ENCODE peak calls at places on chromosomes 2 and 18, in nine cellular contexts. D, V, C, U, L, Y, X, J and I are unnamed samples. For H3K9me3, the result is how much of the 10 kb centered on the place peaks cover.

GRCh38 chr2:13550285-13550684 is 833.5 kb downstream of the TRIB2 start:
- DNase-seq in D (no peak), V (no peak), C (peak), U (no peak), L (no peak), Y (no peak), X (no peak), J (no peak), I (no peak)

GRCh38 chr2:171149986-171150693 is 10.6 kb downstream of the TLK1 start:
- DNase-seq in D (no peak), V (no peak), C (no peak), U (no peak), L (no peak), Y (no peak), X (no peak), J (no peak), I (no peak)

GRCh38 chr2:10963155-10963554 is 51.4 kb downstream of the KCNF1 start:
- DNase-seq in D (no peak), V (no peak), C (no peak), U (no peak), L (no peak), Y (no peak), X (peak), J (peak), I (no peak)

GRCh38 chr2:7375901-7376300 is 458.7 kb downstream of the RNF144A start:
- DNase-seq in D (no peak), V (no peak), C (no peak), U (no peak), L (no peak), Y (no peak), X (no peak), J (no peak), I (no peak)

GRCh38 chr2:47767880-47768609 is 14.9 kb upstream of the MSH6 start:
- DNase-seq in D (peak), V (peak), C (peak), U (peak), L (peak), Y (peak), X (peak), J (peak), I (peak)

GRCh38 chr18:63342206-63342605 is 22.6 kb upstream of the BCL2 start:
- DNase-seq in D (no peak), V (no peak), C (no peak), U (peak), L (no peak), Y (peak), X (peak), J (peak), I (no peak)

GRCh38 chr2:211205358-211205757 is 649.0 kb downstream of the CPS1 start:
- DNase-seq in D (no peak), V (no peak), C (no peak), U (no peak), L (no peak), Y (no peak), X (no peak), J (no peak), I (no peak)

GRCh38 chr2:151306621-151307020 is 17.2 kb upstream of the NMI start:
- DNase-seq in D (no peak), V (no peak), C (no peak), U (peak), L (no peak), Y (no peak), X (peak), J (peak), I (no peak)

GRCh38 chr2:149143734-149144133 is 105.2 kb downstream of the LYPD6B start:
- DNase-seq in D (no peak), V (no peak), C (peak), U (no peak), L (no peak), Y (no peak), X (no peak), J (peak), I (no peak)

GRCh38 chr2:134982603-134983002 is 64.0 kb downstream of the CCNT2 start:
- DNase-seq in D (no peak), V (no peak), C (no peak), U (no peak), L (no peak), Y (no peak), X (no peak), J (no peak), I (no peak)

GRCh38 chr2:126902859-126903258 is 4.2 kb downstream of the TEX51 start:
- DNase-seq in D (peak), V (no peak), C (no peak), U (no peak), L (no peak), Y (no peak), X (no peak), J (no peak), I (no peak)

GRCh38 chr2:37453024-37453423 is 108.6 kb downstream of the QPCT start:
- DNase-seq in D (no peak), V (no peak), C (no peak), U (no peak), L (no peak), Y (no peak), X (no peak), J (no peak), I (no peak)

GRCh38 chr2:64861338-64862000 is 127.7 kb upstream of the SLC1A4 start:
- DNase-seq in D (no peak), V (no peak), C (no peak), U (no peak), L (no peak), Y (no peak), X (no peak), J (no peak), I (no peak)

GRCh38 chr2:102050854-102051391 is 59.2 kb downstream of the IL1R2 start:
- DNase-seq in D (peak), V (peak), C (no peak), U (no peak), L (no peak), Y (no peak), X (peak), J (peak), I (no peak)

GRCh38 chr2:113212245-113213060 is 38.7 kb downstream of the PSD4 start:
- DNase-seq in D (no peak), V (no peak), C (no peak), U (no peak), L (no peak), Y (peak), X (peak), J (no peak), I (no peak)

GRCh38 chr18:9961031-9961430 is 47.2 kb downstream of the VAPA start:
- DNase-seq in D (no peak), V (no peak), C (no peak), U (no peak), L (no peak), Y (no peak), X (peak), J (peak), I (no peak)

GRCh38 chr2:171225302-171225980 is 64.7 kb upstream of the TLK1 start:
- DNase-seq in D (no peak), V (no peak), C (no peak), U (peak), L (peak), Y (peak), X (peak), J (peak), I (no peak)

GRCh38 chr2:45469314-45470099 is 141.6 kb downstream of the SRBD1 start:
- DNase-seq in D (no peak), V (no peak), C (peak), U (peak), L (no peak), Y (peak), X (no peak), J (no peak), I (no peak)

GRCh38 chr18:64966667-64967066 is 784.1 kb upstream of the CDH7 start:
- DNase-seq in D (no peak), V (no peak), C (peak), U (peak), L (no peak), Y (no peak), X (peak), J (peak), I (no peak)

GRCh38 chr2:68806511-68807109 is 64.6 kb downstream of the BMP10 start:
- DNase-seq in D (no peak), V (no peak), C (no peak), U (peak), L (peak), Y (no peak), X (peak), J (peak), I (no peak)

GRCh38 chr18:66328280-66328947 is 275.5 kb downstream of the CDH19 start:
- DNase-seq in D (no peak), V (no peak), C (no peak), U (no peak), L (no peak), Y (no peak), X (no peak), J (no peak), I (no peak)

GRCh38 chr2:190636362-190636761 is 12.5 kb upstream of the NAB1 start:
- DNase-seq in D (no peak), V (no peak), C (no peak), U (peak), L (peak), Y (peak), X (peak), J (peak), I (no peak)

GRCh38 chr2:23591111-23591510 is 206.1 kb downstream of the KLHL29 start:
- DNase-seq in D (no peak), V (no peak), C (no peak), U (no peak), L (no peak), Y (no peak), X (no peak), J (no peak), I (no peak)

GRCh38 chr2:238816296-238816695 is 31.6 kb upstream of the TWIST2 start:
- DNase-seq in D (no peak), V (no peak), C (no peak), U (no peak), L (no peak), Y (no peak), X (no peak), J (no peak), I (no peak)

GRCh38 chr2:229610871-229611270 is 103.5 kb downstream of the DNER start:
- DNase-seq in D (no peak), V (no peak), C (no peak), U (peak), L (no peak), Y (no peak), X (no peak), J (peak), I (no peak)

GRCh38 chr18:79576686-79577351 is 102.8 kb upstream of the CTDP1 start:
- DNase-seq in D (peak), V (peak), C (no peak), U (no peak), L (no peak), Y (no peak), X (no peak), J (peak), I (no peak)

GRCh38 chr2:41199320-41199719 is 747.4 kb upstream of the SLC8A1 start:
- DNase-seq in D (no peak), V (no peak), C (no peak), U (no peak), L (no peak), Y (no peak), X (no peak), J (no peak), I (no peak)

GRCh38 chr2:205766765-205767359 is 84.6 kb downstream of the NRP2 start:
- DNase-seq in D (peak), V (peak), C (peak), U (peak), L (peak), Y (peak), X (peak), J (peak), I (no peak)

GRCh38 chr2:150129921-150130320 is 357.5 kb downstream of the RND3 start:
- DNase-seq in D (no peak), V (no peak), C (peak), U (no peak), L (no peak), Y (no peak), X (no peak), J (no peak), I (no peak)

GRCh38 chr2:135052997-135053474 is 944 bp downstream of the RAB3GAP1 start:
- DNase-seq in D (no peak), V (no peak), C (no peak), U (no peak), L (no peak), Y (no peak), X (no peak), J (peak), I (peak)

DNA sequence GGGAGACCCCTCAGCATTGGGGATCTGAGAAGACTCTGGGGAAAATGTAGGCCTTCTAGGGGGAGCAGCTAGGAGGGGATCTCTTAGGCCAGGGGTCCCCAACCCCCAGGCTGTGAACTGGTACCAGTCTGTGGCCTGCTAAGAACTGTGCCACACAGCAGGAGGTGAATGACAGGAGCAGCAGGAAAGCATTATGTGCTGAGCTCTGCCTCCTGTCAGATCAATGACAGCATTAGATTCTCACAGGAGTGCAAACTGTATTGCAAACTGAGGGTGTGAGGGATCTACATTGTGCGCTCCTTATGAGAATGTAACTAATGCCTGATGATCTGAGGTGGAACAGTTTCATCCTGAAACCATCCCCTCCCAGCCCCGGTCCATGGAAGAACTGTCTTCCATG is 127.3 kb downstream of the SCG2 start:
- DNase-seq in D (no peak), V (no peak), C (no peak), U (no peak), L (no peak), Y (no peak), X (no peak), J (no peak), I (no peak)
- H3K9me3 ChIP-seq in D (under half), V (under half), C (under half), U (under half), L (under half), Y (under half), X (under half), J (under half), I (under half)

DNA sequence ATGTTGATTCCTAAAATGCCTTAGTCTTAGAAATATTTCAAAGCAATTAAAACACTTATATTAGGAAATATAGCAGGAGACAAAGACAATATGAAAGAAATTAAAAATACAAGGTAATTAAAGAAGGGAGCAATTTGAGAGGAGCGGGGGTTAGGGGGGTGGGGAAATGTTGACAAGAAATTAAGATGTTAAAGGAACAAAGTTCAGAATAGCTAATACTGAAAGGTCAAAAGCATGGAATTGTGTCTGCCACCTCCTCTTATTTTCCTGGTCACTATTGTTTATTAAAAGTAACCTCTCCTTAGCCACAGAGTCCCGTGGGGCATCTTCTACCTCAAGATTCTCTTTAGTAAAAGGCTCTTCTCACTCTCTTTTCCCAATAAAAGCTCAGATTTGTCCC is 244.1 kb downstream of the MREG start:
- DNase-seq in D (no peak), V (no peak), C (no peak), U (no peak), L (no peak), Y (no peak), X (no peak), J (no peak), I (no peak)
- H3K9me3 ChIP-seq in D (under half), V (under half), C (under half), U (under half), L (under half), Y (under half), X (under half), J (under half), I (under half)

GRCh38 chr18:13332874-13333273 is 114.3 kb downstream of the LDLRAD4 start:
- DNase-seq in D (no peak), V (no peak), C (no peak), U (no peak), L (no peak), Y (no peak), X (no peak), J (no peak), I (no peak)

GRCh38 chr18:13335903-13336302 is 117.3 kb downstream of the LDLRAD4 start:
- DNase-seq in D (no peak), V (no peak), C (no peak), U (no peak), L (no peak), Y (no peak), X (no peak), J (no peak), I (no peak)

GRCh38 chr18:13337369-13337768 is 118.8 kb downstream of the LDLRAD4 start:
- DNase-seq in D (no peak), V (no peak), C (no peak), U (no peak), L (no peak), Y (no peak), X (no peak), J (no peak), I (no peak)

GRCh38 chr18:13339653-13340052 is 121.1 kb downstream of the LDLRAD4 start:
- DNase-seq in D (no peak), V (no peak), C (no peak), U (no peak), L (no peak), Y (no peak), X (no peak), J (no peak), I (no peak)

GRCh38 chr18:13338318-13338717 is 119.8 kb downstream of the LDLRAD4 start:
- DNase-seq in D (no peak), V (no peak), C (no peak), U (no peak), L (no peak), Y (no peak), X (no peak), J (no peak), I (no peak)
- H3K9me3 ChIP-seq in D (under half), V (under half), C (under half), U (under half), L (under half), Y (under half), X (under half), J (under half), I (under half)

GRCh38 chr2:94759211-94759610 is 112.0 kb upstream of the TEKT4 start:
- DNase-seq in D (no peak), V (no peak), C (peak), U (peak), L (peak), Y (peak), X (no peak), J (no peak), I (no peak)
- H3K9me3 ChIP-seq in D (under half), V (under half), C (under half), U (under half), L (half or more), Y (under half), X (under half), J (under half), I (under half)

DNA sequence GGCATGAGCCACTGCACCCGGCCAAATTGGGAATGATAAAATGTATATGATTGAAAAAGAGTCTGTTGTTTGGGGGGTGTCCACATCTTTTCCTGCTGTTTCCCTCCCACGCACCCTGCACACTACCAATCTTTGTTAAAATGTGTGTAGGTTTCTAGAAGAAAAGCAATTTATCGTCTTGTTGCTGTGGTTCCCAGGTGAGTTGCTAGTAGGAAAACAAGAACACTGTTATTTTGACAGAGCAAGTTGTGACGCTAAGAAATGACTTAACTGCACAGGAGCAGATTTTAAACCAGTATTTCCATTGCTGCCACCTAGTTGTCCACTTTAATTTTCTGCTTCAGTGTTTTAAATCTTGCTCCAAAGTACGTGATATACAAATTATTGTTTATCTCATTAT is 21.0 kb upstream of the USP14 start:
- DNase-seq in D (no peak), V (no peak), C (no peak), U (no peak), L (no peak), Y (no peak), X (no peak), J (no peak), I (no peak)
- H3K9me3 ChIP-seq in D (under half), V (under half), C (under half), U (under half), L (under half), Y (under half), X (under half), J (under half), I (under half)

DNA sequence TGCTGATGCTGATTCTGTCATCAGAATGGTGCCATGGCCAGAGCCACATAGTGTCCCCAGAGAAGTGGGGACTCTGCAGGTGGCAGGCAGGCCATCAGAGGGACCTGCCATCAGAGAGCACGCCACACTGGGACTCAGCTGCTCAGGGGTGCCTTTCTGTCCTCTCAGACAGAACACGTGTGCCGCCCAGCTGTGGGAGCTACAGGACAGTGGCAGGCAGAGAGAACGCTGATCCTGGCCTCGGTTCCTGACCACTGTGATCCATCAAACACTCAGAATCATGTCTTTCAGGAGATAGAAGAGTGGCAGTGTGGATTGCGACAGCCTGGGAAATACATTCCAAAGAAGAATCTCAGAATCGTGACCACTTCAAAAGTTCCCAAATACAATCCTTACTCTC is 497.2 kb upstream of the SALL3 start:
- DNase-seq in D (no peak), V (no peak), C (no peak), U (no peak), L (no peak), Y (no peak), X (no peak), J (no peak), I (no peak)
- H3K9me3 ChIP-seq in D (under half), V (under half), C (under half), U (under half), L (under half), Y (under half), X (under half), J (under half), I (under half)

DNA sequence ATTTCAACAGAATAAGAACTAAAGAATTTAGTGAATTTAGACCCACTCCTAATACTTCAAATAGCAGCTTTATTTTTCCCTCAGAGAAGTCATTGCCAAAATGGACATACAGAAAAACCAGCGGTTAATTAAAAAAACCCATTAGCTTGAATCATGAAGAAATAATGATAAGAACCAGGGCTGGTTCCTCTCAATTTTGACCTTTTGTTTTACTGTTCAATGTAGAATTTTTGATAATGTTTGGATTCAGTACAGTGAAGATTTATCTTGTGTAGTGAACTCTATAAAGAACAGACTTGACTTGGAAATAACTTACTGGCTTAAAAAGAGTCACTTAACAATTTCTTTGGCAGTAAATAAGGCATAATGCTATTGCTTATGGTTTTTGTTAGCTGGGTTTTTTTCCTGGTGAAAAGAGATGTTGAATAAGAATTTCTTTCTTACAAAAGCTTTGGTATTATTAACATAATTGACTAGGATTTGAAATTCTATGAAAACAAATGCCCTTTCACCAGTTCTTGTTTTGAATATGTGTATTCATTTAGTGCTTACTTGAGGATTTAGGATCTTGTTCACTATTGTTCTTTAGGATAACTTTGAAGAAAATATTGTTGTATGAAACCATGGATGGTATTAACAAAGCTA is 73.4 kb upstream of the ITPRID2 start:
- DNase-seq in D (no peak), V (no peak), C (no peak), U (no peak), L (no peak), Y (no peak), X (no peak), J (no peak), I (no peak)
- H3K9me3 ChIP-seq in D (under half), V (under half), C (under half), U (under half), L (under half), Y (under half), X (under half), J (under half), I (under half)